ENCODE peak calls at places on chromosomes 11 and 22, in four cellular contexts. D, U, A and F are unnamed samples.

GRCh38 chr22:41557401-41558240 is 3.2 kb upstream of the CSDC2 start:
- DNase-seq in D (peak; percentile 76), A (peak; percentile 95), U (no peak), F (no peak)

GRCh38 chr11:12602421-12602820 is 71.8 kb upstream of the TEAD1 start:
- DNase-seq in U (no peak), D (no peak), A (no peak), F (no peak)

GRCh38 chr11:99693941-99694492 is 673.3 kb downstream of the CNTN5 start:
- DNase-seq in D (peak; percentile 6), U (peak; percentile 80), A (no peak), F (no peak)

GRCh38 chr22:44098966-44099530 is 74.9 kb downstream of the PARVB start:
- DNase-seq in U (no peak), D (no peak), A (no peak), F (no peak)

GRCh38 chr11:64472593-64473455 is 113.9 kb downstream of the RPS6KA4 start:
- DNase-seq in U (no peak), A (no peak), D (peak; percentile 72), F (no peak)

GRCh38 chr11:2780850-2781412 is 81.1 kb upstream of the KCNQ1OT1 start:
- DNase-seq in A (no peak), D (no peak), U (no peak), F (no peak)

GRCh38 chr11:62054484-62055121 is 69.2 kb upstream of the INCENP start:
- DNase-seq in D (peak; percentile 64), A (no peak), U (peak; percentile 92), F (no peak)

GRCh38 chr11:29272019-29272654 is 744.7 kb downstream of the KCNA4 start:
- DNase-seq in D (no peak), U (peak; percentile 55), A (no peak), F (no peak)

GRCh38 chr11:35337136-35337918 is 82.0 kb downstream of the SLC1A2 start:
- DNase-seq in D (peak; percentile 15), U (peak; percentile 90), A (no peak), F (no peak)

GRCh38 chr11:20131744-20132666 is 28.3 kb downstream of the DBX1 start:
- DNase-seq in U (peak; percentile 70), D (peak; percentile 70), A (peak; percentile 84), F (peak; percentile 34)

GRCh38 chr11:74297484-74297883 is 14.0 kb downstream of the P4HA3 start:
- DNase-seq in D (peak; percentile 16), U (no peak), A (no peak), F (no peak)

GRCh38 chr22:38228873-38229740 is 27.3 kb downstream of the MAFF start:
- DNase-seq in A (no peak), U (peak; percentile 75), D (peak; percentile 51), F (no peak)

GRCh38 chr22:48464246-48464645 is 1363.4 kb downstream of the BRD1 start:
- DNase-seq in D (no peak), U (no peak), A (no peak), F (no peak)

GRCh38 chr11:26043665-26044064 is 288.3 kb upstream of the ANO3 start:
- DNase-seq in U (no peak), A (no peak), D (no peak), F (no peak)

GRCh38 chr11:132332521-132332920 is 962.1 kb downstream of the NTM start:
- DNase-seq in A (no peak), D (no peak), U (no peak), F (no peak)

GRCh38 chr11:129999407-129999806 is 3.2 kb downstream of the PRDM10 start:
- DNase-seq in U (no peak), A (no peak), D (no peak), F (no peak)

GRCh38 chr11:75140269-75141138 is 10.4 kb upstream of the SLCO2B1 start:
- DNase-seq in D (peak; percentile 82), A (peak; percentile 62), U (peak; percentile 55), F (peak; percentile 70)

GRCh38 chr11:67364783-67365525 is 8.4 kb downstream of the CLCF1 start:
- DNase-seq in A (no peak), U (peak; percentile 16), D (no peak), F (no peak)

GRCh38 chr22:22210375-22210774 is 34.2 kb upstream of the VPREB1 start:
- DNase-seq in U (peak; percentile 19), D (no peak), A (no peak), F (no peak)

GRCh38 chr11:106426696-106427095 is 349.2 kb downstream of the AASDHPPT start:
- DNase-seq in A (no peak), D (no peak), U (no peak), F (no peak)

GRCh38 chr11:12075822-12076821 is 34.3 kb upstream of the MICAL2 start:
- DNase-seq in A (no peak), D (no peak), U (peak; percentile 97), F (no peak)

GRCh38 chr11:125244166-125244565 is 79.6 kb downstream of the PKNOX2 start:
- DNase-seq in D (no peak), A (no peak), U (no peak), F (no peak)

GRCh38 chr22:49353185-49353584 is 474.5 kb downstream of the BRD1 start:
- DNase-seq in D (no peak), U (no peak), A (no peak), F (no peak)

GRCh38 chr11:39741066-39741465 is 1718.4 kb downstream of the LRRC4C start:
- DNase-seq in A (no peak), D (no peak), U (peak; percentile 2), F (no peak)

GRCh38 chr11:44681698-44682097 is 45.1 kb upstream of the TSPAN18 start:
- DNase-seq in U (no peak), A (no peak), D (no peak), F (no peak)

GRCh38 chr11:72568861-72569260 is 105.4 kb downstream of the PDE2A start:
- DNase-seq in D (no peak), A (no peak), U (no peak), F (no peak)

GRCh38 chr11:729492-730074 is 17.7 kb upstream of the TALDO1 start:
- DNase-seq in U (no peak), A (no peak), D (no peak), F (no peak)

GRCh38 chr22:21861290-21861848 is 6.1 kb downstream of the MAPK1 start:
- DNase-seq in D (peak; percentile 31), A (no peak), U (no peak), F (no peak)

DNA sequence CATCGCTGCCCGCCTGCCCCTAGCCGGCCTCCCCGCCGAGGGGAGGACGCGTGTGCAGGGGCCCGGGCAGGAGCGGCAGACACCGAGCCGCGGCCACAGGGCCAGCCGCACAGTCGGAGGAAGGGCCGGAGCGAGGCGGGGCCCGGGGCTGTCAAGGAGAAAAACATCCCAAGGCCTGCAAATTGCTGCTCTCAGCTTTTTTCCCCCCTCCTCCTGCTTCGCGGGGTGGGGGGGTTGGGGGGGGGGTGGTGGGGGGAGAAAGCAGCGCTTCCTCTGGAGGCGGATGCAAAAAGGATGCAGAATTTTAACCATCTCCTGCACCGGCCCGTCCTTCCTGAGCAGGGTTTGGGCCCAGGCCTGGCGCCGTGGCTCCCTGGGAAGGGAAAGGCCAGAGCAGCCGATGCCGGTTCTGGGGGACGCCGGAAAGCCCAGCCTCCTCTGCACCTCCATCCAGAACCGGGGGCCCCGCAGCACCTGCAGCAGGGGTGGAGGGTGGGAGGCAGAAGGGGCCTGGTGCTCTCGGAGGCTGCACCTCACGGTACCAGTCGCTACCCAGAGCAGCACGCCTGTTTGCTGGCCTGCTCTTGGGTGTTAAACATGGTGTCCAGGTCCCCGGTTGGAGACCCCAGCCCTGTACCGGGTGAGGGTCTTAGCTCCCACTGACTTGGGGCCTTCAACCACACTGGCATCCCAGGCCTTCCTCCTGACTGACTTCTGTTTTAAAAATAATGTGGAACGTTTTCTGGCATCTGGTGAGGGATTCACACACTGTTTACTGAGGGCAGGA is 77.3 kb upstream of the WNT7B start:
- DNase-seq in D (peak; percentile 72), U (no peak), A (peak; percentile 87), F (no peak)
- TF ChIP-seq POLR2A in D (no peak), U (no peak), A (peak; percentile 53), F (no peak)

DNA sequence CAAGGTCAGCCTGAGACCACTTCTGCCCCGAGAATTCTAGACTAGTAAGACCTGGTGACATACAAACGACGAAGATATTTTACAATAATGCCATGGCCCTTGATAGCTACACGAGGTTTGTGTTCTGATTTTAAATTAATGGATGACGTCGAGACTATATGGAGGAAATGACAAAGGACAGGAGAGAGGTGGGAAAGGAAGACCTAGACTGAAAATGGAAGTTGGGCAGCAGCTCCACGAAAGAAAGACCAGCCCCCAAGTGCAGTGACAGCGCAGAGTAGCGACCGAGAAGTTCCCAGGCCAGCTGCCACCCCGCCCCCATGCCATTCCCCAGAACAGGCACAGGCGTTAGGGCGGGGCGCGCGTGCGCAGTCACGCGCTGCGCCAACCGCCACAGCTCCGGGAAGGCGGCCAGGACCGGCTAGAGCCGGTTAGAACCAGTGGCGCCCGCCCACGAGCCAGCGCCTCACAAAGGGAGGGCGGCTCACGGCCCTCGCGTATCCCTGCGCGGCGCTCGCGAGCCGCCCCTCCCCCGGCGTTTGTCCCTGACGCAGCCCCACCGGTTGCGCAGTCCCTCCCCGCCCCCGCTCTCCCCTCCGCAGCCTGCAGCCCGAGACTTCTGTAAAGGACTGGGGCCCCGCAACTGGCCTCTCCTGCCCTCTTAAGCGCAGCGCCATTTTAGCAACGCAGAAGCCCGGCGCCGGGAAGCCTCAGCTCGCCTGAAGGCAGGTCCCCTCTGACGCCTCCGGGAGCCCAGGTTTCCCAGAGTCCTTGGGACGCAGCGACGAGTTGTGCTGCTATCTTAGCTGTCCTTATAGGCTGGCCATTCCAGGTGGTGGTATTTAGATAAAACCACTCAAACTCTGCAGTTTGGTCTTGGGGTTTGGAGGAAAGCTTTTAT is 1.5 kb upstream of the MALAT1 start:
- DNase-seq in U (peak; percentile 99), A (peak; percentile 99), D (peak; percentile 99), F (peak; percentile 66)
- TF ChIP-seq POLR2A in U (peak; percentile 13), A (no peak), D (peak; percentile 93), F (no peak)

GRCh38 chr11:87399341-87399740 is 361.6 kb downstream of the TMEM135 start:
- DNase-seq in U (no peak), D (no peak), A (no peak), F (no peak)
- TF ChIP-seq POLR2A in U (no peak), D (no peak), A (no peak), F (no peak)

GRCh38 chr11:102346456-102346747 is 612 bp upstream of the BIRC2 start:
- DNase-seq in A (no peak), D (no peak), U (no peak), F (no peak)

GRCh38 chr11:102343789-102344188 is 3.2 kb upstream of the BIRC2 start:
- DNase-seq in A (no peak), D (no peak), U (no peak), F (no peak)

GRCh38 chr11:102345923-102346322 is 1.1 kb upstream of the BIRC2 start:
- DNase-seq in U (peak; percentile 37), D (no peak), A (no peak), F (no peak)

GRCh38 chr11:102346748-102347525 is at the start of gene BIRC2:
- DNase-seq in A (peak; percentile 98), D (peak; percentile 95), U (peak; percentile 89), F (peak; percentile 65)

DNA sequence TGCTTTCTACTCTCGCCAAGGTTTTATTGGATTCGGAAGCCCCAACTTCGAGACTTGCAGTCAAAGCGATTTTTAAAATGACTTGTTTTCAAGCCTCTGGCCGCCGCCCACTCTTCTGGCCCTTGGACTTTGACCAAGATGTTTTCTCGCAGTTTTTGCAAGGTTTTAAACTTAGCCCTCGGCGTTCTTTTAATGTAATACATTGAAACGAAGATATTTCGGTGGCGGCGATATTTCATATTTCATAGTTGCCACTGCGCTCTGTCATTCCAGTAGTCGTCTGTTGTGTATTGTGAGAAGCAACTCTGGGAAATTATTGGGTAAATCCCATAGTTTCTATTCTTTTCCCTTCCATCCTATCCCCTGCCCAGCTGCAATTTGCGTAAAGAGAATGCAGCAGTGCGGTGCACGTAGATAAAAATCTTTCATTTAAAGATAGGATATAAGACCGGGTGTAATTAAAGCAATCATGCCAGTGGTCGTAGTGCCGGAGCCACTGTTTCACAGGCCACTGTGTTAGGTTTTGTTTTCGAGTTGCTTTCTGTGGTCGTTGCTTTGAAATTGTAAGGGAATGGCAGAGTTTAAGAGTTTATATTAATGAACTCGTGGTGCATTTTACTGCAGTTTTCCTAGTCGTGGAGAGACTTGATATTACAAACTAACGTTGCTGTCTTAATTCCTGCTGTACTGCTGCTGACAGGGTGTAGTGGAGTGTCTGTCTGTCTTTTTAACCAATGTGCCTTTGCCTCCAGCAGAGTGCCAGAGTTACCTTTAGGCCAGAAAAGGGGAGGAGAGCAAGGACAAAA is 715 bp downstream of the BIRC2 start:
- DNase-seq in A (no peak), U (peak; percentile 13), D (peak; percentile 59), F (no peak)
- TF ChIP-seq POLR2A in A (no peak), U (no peak), D (no peak), F (no peak)